ENCODE peak calls at places on chromosomes 11 and 22, in five cellular contexts. P is Peyer's patch, E is adrenal gland, L is IMR-90, J is NB4. Z is an unnamed sample.

GRCh38 chr11:57644748-57645715 is 4.7 kb downstream of the YPEL4 start:
- DNase-seq in P (peak), E (peak), L (peak), J (peak), Z (no peak)

GRCh38 chr11:20909995-20910726 is 240.8 kb downstream of the NELL1 start:
- DNase-seq in P (no peak), E (no peak), L (no peak), J (no peak), Z (no peak)

GRCh38 chr11:58289266-58289665 is 21.2 kb upstream of the OR10W1 start:
- DNase-seq in P (no peak), E (no peak), L (no peak), J (no peak), Z (no peak)

GRCh38 chr22:39739338-39740027 is 154.1 kb downstream of the ENTHD1 start:
- DNase-seq in P (no peak), E (no peak), L (peak), J (no peak), Z (no peak)

GRCh38 chr11:30811226-30811625 is 225.1 kb upstream of the MPPED2 start:
- DNase-seq in P (no peak), E (no peak), L (no peak), J (no peak), Z (no peak)

GRCh38 chr11:65569973-65570918 is at the start of gene ZNRD2:
- DNase-seq in P (peak), E (peak), L (peak), J (peak), Z (peak)

GRCh38 chr11:5973530-5973929 is 5.2 kb upstream of the OR56A5 start:
- DNase-seq in P (no peak), E (no peak), L (no peak), J (no peak), Z (no peak)

GRCh38 chr11:110897035-110897434 is 184.8 kb upstream of the ARHGAP20 start:
- DNase-seq in P (no peak), E (no peak), L (peak), J (no peak), Z (no peak)

GRCh38 chr22:44026630-44027511 is 2.8 kb downstream of the PARVB start:
- DNase-seq in P (peak), E (peak), L (peak), J (peak), Z (no peak)

GRCh38 chr22:36860017-36860416 is 789 bp upstream of the NCF4 start:
- DNase-seq in P (no peak), E (no peak), L (no peak), J (no peak), Z (no peak)

GRCh38 chr22:36860438-36860820 is 377 bp upstream of the NCF4 start:
- DNase-seq in P (no peak), E (no peak), L (no peak), J (no peak), Z (no peak)

GRCh38 chr22:36858966-36859365 is 1.8 kb upstream of the NCF4 start:
- DNase-seq in P (no peak), E (no peak), L (no peak), J (no peak), Z (no peak)

GRCh38 chr22:36862251-36863242 is 1.7 kb downstream of the NCF4 start:
- DNase-seq in P (peak), E (peak), L (no peak), J (peak), Z (no peak)

GRCh38 chr22:36860821-36861659 is at the start of gene NCF4:
- DNase-seq in P (peak), E (peak), L (no peak), J (peak), Z (no peak)
- TF ChIP-seq POLR2A in P (no peak), E (peak), L (no peak), J (peak), Z (no peak)

DNA sequence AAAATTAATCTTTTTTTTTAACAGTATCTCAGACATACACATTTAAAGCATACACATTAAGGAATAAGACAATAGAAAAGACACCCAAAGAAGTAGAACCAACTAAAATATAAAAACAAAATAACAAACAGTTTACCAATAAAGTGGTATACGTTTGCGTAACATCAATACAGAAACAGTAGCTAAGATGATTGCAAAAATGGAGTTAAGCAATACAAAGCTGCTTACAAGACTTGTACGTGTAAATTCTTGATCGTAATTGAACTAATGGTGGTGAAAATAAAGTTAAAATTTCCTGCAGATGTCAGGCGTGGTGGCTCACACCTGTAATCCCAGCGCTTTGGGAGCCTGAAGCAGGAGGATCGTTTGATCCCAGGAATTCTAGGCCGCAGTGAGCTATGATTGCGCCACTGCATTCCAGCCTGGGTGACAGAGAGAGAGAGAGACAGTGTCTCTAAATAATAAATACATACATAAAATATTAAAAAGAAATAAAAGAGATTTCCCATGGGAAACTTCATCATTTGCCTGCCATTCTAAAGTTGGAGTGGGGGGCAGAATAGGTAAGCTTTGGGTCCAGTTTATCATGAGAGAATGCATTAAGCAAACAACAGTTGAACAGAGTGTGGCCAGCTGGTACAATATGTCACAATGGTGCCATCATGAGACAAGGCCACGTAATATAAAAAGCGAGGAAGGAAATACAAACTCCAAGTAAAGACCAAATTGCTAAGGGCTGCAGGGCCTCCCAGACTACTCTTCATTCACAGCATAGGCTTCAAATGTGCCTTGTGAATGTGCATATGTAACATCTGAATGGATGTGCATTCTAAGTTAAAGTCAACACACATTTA is 38.9 kb upstream of the EED start:
- DNase-seq in P (no peak), E (no peak), L (no peak), J (peak), Z (no peak)
- TF ChIP-seq POLR2A in P (no peak), E (no peak), L (no peak), J (no peak), Z (no peak)

DNA sequence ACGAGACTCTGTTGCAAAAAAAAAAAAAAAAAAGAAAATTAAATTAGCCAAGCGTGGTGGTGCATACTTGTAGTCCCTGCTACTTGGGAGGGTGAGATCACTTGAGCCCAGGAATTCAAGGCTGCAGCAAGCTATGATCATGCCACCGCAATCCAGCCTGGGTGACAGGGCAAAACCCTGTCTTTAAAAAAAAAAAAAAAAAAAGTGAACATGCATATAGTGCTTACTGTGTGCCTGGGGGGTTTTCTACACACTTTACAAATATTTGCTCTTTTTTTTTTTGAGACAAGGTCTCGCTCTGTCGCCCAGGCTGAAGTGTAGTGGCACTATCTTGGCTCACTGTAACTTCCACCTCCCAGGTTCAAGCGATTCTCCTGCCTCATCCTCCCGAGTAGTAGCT is 12.9 kb downstream of the TPST2 start:
- DNase-seq in P (no peak), E (no peak), L (no peak), J (no peak), Z (no peak)
- TF ChIP-seq POLR2A in P (no peak), E (no peak), L (no peak), J (no peak), Z (no peak)

GRCh38 chr22:28442951-28443876 is 236.4 kb downstream of the TTC28 start:
- DNase-seq in P (peak), E (peak), L (peak), J (peak), Z (peak)
- TF ChIP-seq POLR2A in P (peak), E (peak), L (no peak), J (no peak), Z (no peak)

DNA sequence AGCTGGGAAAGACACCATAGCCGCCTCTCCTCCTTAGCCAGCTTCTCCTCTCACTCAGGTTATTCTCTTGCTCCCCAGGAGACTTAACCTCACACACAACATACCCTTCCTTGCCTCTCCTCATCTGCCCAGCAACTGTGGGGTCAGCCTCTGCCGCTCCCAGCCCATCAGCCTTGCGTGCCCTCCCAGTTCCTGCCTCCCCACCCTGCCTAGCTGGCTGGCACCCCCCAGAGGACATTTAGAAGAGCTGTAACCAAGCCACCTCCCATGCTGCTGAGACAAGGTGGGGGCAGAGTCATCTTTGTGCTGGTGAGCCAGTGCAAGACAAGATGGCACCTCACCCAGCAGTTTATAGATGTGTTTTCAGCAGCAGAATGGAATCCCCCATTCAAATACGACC is 38.2 kb downstream of the TOM1 start:
- DNase-seq in P (no peak), E (no peak), L (no peak), J (peak), Z (no peak)
- TF ChIP-seq POLR2A in P (no peak), E (no peak), L (no peak), J (no peak), Z (no peak)